ENCODE peak calls at places on chromosomes 11 and 22, in nine cellular contexts. W is upper lobe of right lung, X is WTC11, N is testis, V is mucosa of descending colon, F is prostate gland, A is esophagus muscularis mucosa, E is lower leg skin, Q is fibroblast of lung. K is an unnamed sample.

GRCh38 chr11:69899957-69900821 is 81.0 kb upstream of the FGF3 start:
- DNase-seq in E (no peak), F (no peak), A (no peak), W (no peak), V (peak), Q (peak), N (no peak), X (no peak), K (peak)

GRCh38 chr11:72141066-72141465 is 5.5 kb downstream of the FOLR3 start:
- DNase-seq in A (no peak), W (no peak), V (no peak), Q (peak), E (no peak), X (no peak), N (no peak), F (no peak), K (no peak)

GRCh38 chr11:58788355-58789023 is 56.0 kb downstream of the GLYATL2 start:
- DNase-seq in F (peak), X (peak), A (no peak), W (no peak), Q (peak), N (peak), E (no peak), V (peak), K (no peak)

GRCh38 chr11:12812849-12813248 is 138.6 kb downstream of the TEAD1 start:
- DNase-seq in V (no peak), X (no peak), A (no peak), Q (peak), E (no peak), F (no peak), W (no peak), N (peak), K (no peak)

GRCh38 chr22:24994070-24994763 is 41.7 kb downstream of the KIAA1671 start:
- DNase-seq in A (no peak), V (peak), W (no peak), E (no peak), X (peak), N (no peak), Q (peak), F (no peak), K (no peak)

GRCh38 chr11:4607111-4607510 is 920 bp downstream of the TRIM68 start:
- DNase-seq in E (no peak), Q (peak), W (no peak), A (no peak), F (no peak), N (no peak), X (no peak), V (no peak), K (no peak)

GRCh38 chr22:23847991-23848864 is 9.4 kb upstream of the DERL3 start:
- DNase-seq in Q (no peak), X (peak), E (no peak), W (no peak), N (no peak), F (no peak), A (no peak), V (no peak), K (no peak)

GRCh38 chr11:76166314-76166713 is 40.0 kb downstream of the WNT11 start:
- DNase-seq in F (no peak), Q (no peak), X (peak), N (no peak), A (no peak), W (no peak), V (no peak), E (no peak), K (no peak)

GRCh38 chr11:104609297-104609696 is 289.0 kb downstream of the CASP12 start:
- DNase-seq in N (peak), X (peak), F (peak), W (no peak), E (no peak), A (no peak), Q (peak), V (no peak), K (no peak)

GRCh38 chr11:77084581-77085191 is 17.9 kb downstream of the CAPN5 start:
- DNase-seq in N (peak), F (no peak), A (no peak), W (peak), X (no peak), V (peak), Q (no peak), E (peak), K (peak)

GRCh38 chr11:4418403-4418802 is 24.9 kb upstream of the TRIM21 start:
- DNase-seq in E (no peak), V (no peak), Q (no peak), N (no peak), X (no peak), F (no peak), A (no peak), W (no peak), K (no peak)

GRCh38 chr22:37043828-37044538 is 7.6 kb upstream of the KCTD17 start:
- DNase-seq in N (peak), E (no peak), A (no peak), F (peak), V (peak), W (peak), X (peak), Q (peak), K (no peak)

GRCh38 chr22:34001701-34002466 is 81.6 kb upstream of the LARGE1 start:
- DNase-seq in V (no peak), N (no peak), X (no peak), E (no peak), W (no peak), A (no peak), Q (no peak), F (no peak), K (no peak)

GRCh38 chr11:19864141-19865120 is 151.8 kb downstream of the NAV2 start:
- DNase-seq in F (no peak), W (no peak), E (no peak), A (no peak), V (no peak), X (no peak), Q (peak), N (no peak), K (no peak)

GRCh38 chr11:63736864-63737263 is 31.7 kb downstream of the ZFTA start:
- DNase-seq in A (no peak), X (no peak), E (no peak), N (no peak), F (no peak), Q (no peak), W (no peak), V (no peak), K (no peak)

GRCh38 chr22:37193629-37194191 is 5.7 kb upstream of the C1QTNF6 start:
- DNase-seq in F (no peak), V (no peak), Q (peak), E (peak), A (no peak), N (no peak), W (no peak), X (no peak), K (no peak)

GRCh38 chr11:7219457-7219856 is 32.2 kb upstream of the SYT9 start:
- DNase-seq in A (peak), E (no peak), W (no peak), Q (no peak), V (no peak), F (no peak), N (no peak), X (no peak), K (no peak)

GRCh38 chr11:33691051-33691864 is 9.4 kb downstream of the C11orf91 start:
- DNase-seq in F (no peak), X (no peak), Q (no peak), N (no peak), W (no peak), A (no peak), E (no peak), V (no peak), K (no peak)

GRCh38 chr11:64969209-64969608 is 2.7 kb downstream of the MAJIN start:
- DNase-seq in A (no peak), E (no peak), V (no peak), W (no peak), Q (peak), X (no peak), F (no peak), N (no peak), K (no peak)

GRCh38 chr11:16001044-16001568 is 355.2 kb downstream of the SOX6 start:
- DNase-seq in A (no peak), E (no peak), F (no peak), X (no peak), N (no peak), W (no peak), Q (no peak), V (no peak), K (no peak)

GRCh38 chr22:38505595-38506117 is 455 bp downstream of the DDX17 start:
- DNase-seq in Q (peak), F (peak), A (peak), X (peak), W (peak), N (peak), E (peak), V (peak), K (no peak)

GRCh38 chr11:120235024-120235628 is 4.8 kb upstream of the POU2F3 start:
- DNase-seq in Q (peak), N (peak), F (peak), X (peak), W (peak), A (no peak), V (peak), E (peak), K (no peak)

GRCh38 chr22:36738416-36739020 is 35.0 kb upstream of the CACNG2 start:
- DNase-seq in V (no peak), F (no peak), W (peak), A (no peak), Q (no peak), N (peak), X (no peak), E (peak), K (no peak)

GRCh38 chr11:127800989-127801688 is 786.2 kb downstream of the ETS1 start:
- DNase-seq in N (no peak), W (no peak), X (no peak), V (no peak), F (no peak), E (no peak), A (no peak), Q (no peak), K (no peak)

GRCh38 chr11:72703281-72704008 is 29.2 kb upstream of the PDE2A start:
- DNase-seq in N (peak), V (no peak), W (no peak), F (no peak), X (no peak), A (no peak), E (no peak), Q (peak), K (no peak)

GRCh38 chr11:23856654-23857053 is 640.2 kb upstream of the LUZP2 start:
- DNase-seq in Q (no peak), W (no peak), E (no peak), A (no peak), V (no peak), N (no peak), X (no peak), F (no peak), K (no peak)

GRCh38 chr22:20579273-20580120 is 72.1 kb downstream of the MED15 start:
- DNase-seq in N (no peak), Q (no peak), W (no peak), E (no peak), V (no peak), F (no peak), X (no peak), A (no peak), K (no peak)

GRCh38 chr11:77069336-77069968 is 2.7 kb downstream of the CAPN5 start:
- DNase-seq in V (no peak), Q (no peak), W (peak), F (no peak), A (no peak), X (no peak), N (no peak), E (peak), K (no peak)

GRCh38 chr11:68598816-68599653 is 85.3 kb upstream of the GAL start:
- DNase-seq in A (no peak), W (no peak), X (no peak), N (no peak), V (no peak), F (no peak), Q (peak), E (no peak), K (no peak)

GRCh38 chr11:118679483-118679882 is at the start of gene TREH:
- DNase-seq in Q (no peak), V (peak), A (no peak), E (peak), W (peak), X (no peak), F (no peak), N (no peak), K (no peak)

GRCh38 chr11:12997168-12997567 is 11.9 kb upstream of the RASSF10 start:
- DNase-seq in X (no peak), V (no peak), Q (no peak), A (peak), W (no peak), N (no peak), E (no peak), F (no peak), K (no peak)

GRCh38 chr11:33735426-33736147 is 636 bp downstream of the CD59 start:
- DNase-seq in F (peak), Q (peak), W (peak), X (peak), N (peak), V (peak), E (peak), A (no peak), K (no peak)

GRCh38 chr22:39364646-39365405 is 15.0 kb downstream of the SYNGR1 start:
- DNase-seq in X (no peak), Q (peak), W (no peak), F (no peak), N (no peak), V (no peak), A (no peak), E (no peak), K (no peak)

GRCh38 chr11:81979444-81979843 is 754.2 kb downstream of the FAM181B start:
- DNase-seq in W (no peak), X (no peak), F (no peak), A (no peak), V (no peak), N (no peak), Q (no peak), E (no peak), K (no peak)

GRCh38 chr11:74001822-74002286 is 7.0 kb downstream of the UCP3 start:
- DNase-seq in X (no peak), N (no peak), V (no peak), A (no peak), Q (no peak), E (peak), W (no peak), F (no peak), K (no peak)

DNA sequence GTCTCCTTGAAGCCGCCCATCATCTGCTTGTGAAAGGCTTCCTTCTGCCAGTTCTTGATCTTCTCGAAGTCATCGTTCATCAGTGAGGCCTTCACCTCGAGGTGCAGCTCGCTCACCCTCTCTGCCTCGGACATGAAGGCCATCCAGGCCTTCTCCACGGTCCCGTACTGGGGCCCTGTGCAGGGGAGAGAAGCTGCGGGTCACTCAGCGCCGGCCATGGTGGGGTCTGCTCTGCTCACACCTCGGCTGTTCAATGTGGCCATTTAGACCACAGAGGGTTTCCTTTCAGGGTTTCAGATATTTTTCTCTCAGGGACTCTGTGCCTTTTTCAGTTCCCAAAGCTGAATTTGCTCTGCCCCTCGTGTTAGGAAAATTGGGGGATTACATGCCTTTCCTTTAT is 33.9 kb upstream of the ARFGAP3 start:
- DNase-seq in N (no peak), A (no peak), V (no peak), X (no peak), E (no peak), F (no peak), Q (no peak), W (no peak), K (no peak)
- TF ChIP-seq CTCF in N (no peak), A (no peak), V (no peak), X (no peak), E (no peak), F (no peak), Q (no peak), W (no peak), K (no peak)

GRCh38 chr11:122715883-122716282 is 60.4 kb downstream of the UBASH3B start:
- DNase-seq in N (no peak), V (no peak), X (no peak), W (no peak), F (no peak), E (no peak), A (no peak), Q (no peak), K (no peak)
- TF ChIP-seq CTCF in N (no peak), V (no peak), X (no peak), W (no peak), F (no peak), E (no peak), A (no peak), Q (no peak), K (no peak)

GRCh38 chr11:43937434-43938411 is 4.7 kb upstream of the C11orf96 start:
- DNase-seq in W (no peak), F (no peak), Q (peak), N (no peak), A (no peak), X (no peak), V (no peak), E (peak), K (no peak)
- TF ChIP-seq CTCF in W (peak), F (no peak), Q (peak), N (no peak), A (no peak), X (no peak), V (no peak), E (no peak), K (peak)

GRCh38 chr11:11478687-11479086 is 125.6 kb upstream of the CSNK2A3 start:
- DNase-seq in W (no peak), Q (no peak), X (peak), E (no peak), A (no peak), V (no peak), N (no peak), F (no peak), K (no peak)
- TF ChIP-seq CTCF in W (no peak), Q (no peak), X (no peak), E (no peak), A (no peak), V (no peak), N (no peak), F (no peak), K (peak)

GRCh38 chr11:2777396-2777795 is 77.6 kb upstream of the KCNQ1OT1 start:
- DNase-seq in N (peak), V (peak), X (peak), Q (peak), E (peak), F (peak), A (peak), W (peak), K (peak)

GRCh38 chr11:2777871-2778629 is 78.3 kb upstream of the KCNQ1OT1 start:
- DNase-seq in A (peak), W (peak), V (peak), Q (no peak), E (peak), N (peak), F (peak), X (peak), K (peak)

GRCh38 chr11:2779499-2779980 is 79.7 kb upstream of the KCNQ1OT1 start:
- DNase-seq in W (no peak), N (peak), Q (no peak), F (no peak), V (no peak), E (no peak), A (peak), X (no peak), K (peak)

GRCh38 chr11:2779981-2780849 is 80.4 kb upstream of the KCNQ1OT1 start:
- DNase-seq in N (peak), Q (no peak), W (peak), V (peak), A (peak), E (peak), F (peak), X (peak), K (peak)

DNA sequence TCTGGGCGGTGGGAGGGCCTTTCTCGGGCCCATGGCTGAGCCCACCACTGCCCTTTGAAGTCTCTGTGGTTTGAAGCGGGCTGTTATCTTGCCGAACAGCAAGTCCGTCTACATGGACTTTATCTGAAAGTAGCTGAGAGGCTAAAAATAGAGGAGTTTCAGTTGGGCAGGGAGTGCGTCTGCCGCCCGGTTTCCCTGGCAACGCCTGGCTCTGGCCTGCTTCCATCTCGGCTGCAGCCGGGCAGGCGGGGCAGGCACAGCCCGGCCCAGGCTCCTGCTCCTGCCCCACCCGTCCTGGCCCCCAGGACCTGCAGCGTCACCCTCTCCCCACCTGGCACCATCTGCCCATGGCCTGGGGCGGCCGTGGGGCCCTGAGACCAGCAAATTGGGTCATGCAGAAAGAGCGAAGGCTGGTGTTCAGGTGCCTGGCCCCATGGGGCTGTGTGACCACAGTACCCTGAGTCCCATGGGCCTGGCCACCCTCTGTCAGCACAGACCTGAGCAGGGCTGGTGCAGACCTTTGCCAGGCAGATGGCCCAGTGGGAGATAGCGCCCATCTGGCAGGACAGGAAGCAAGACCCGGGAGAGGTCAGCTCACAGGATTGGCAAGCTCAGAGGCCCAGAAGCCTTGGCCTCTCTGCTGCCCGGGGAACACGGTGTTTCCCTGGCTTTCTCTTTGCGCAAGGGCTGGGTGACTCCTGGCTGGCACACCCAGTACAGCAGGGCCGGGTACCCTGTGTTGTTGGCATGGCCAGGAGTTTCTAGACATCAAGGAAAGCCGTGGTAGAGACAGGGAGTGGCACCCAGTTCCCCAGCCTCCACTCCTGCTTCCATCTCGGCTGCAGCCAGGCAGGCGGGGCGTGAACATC is 79.1 kb upstream of the KCNQ1OT1 start:
- DNase-seq in X (peak), F (peak), W (peak), E (peak), A (peak), Q (peak), N (peak), V (peak), K (peak)
- TF ChIP-seq CTCF in X (no peak), F (peak), W (peak), E (no peak), A (peak), Q (no peak), N (no peak), V (peak), K (peak)

DNA sequence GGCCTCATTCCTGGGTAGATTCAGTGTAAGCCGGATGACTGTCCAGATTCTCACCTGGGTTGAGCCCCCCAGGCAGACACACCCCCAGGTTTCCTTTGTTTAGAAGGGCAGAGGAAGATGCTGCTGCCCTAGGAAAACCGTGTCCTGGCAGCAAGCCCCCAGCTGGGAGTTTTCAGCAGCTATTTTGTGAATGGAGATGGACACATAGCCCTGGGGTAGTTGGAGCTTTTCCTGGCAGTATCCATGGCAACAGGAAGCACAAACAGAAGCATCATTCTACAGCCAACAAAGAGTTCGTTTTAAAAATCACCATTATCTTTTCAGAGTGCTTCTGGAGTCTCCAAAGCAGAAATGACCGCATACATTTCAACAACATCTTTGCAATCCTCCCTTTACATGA is 245.5 kb downstream of the BRD1 start:
- DNase-seq in Q (no peak), V (no peak), W (no peak), A (no peak), N (no peak), X (no peak), F (no peak), E (no peak), K (no peak)
- TF ChIP-seq CTCF in Q (no peak), V (no peak), W (no peak), A (no peak), N (no peak), X (no peak), F (no peak), E (no peak), K (no peak)

DNA sequence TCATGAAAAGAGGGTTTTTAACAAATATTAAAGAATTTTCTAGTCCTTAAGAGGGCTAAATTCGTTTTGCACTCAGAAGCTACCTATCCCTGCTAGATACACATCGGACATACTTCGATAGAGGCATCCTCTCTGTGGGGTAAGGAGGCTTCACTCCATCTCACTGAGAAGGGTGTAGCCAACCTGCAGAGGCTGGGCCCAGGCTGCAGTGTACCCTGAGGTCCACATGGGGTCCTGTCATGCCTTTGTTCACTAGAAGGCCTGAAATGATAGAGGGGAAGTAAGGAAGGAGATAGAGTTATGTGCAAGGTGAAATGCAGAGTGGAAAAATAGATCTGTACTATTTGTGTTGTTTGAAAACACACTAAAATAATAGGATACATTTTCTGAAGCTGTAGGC is 45.6 kb downstream of the IGSF9B start:
- DNase-seq in F (no peak), W (no peak), V (no peak), N (no peak), A (no peak), X (no peak), E (no peak), Q (no peak), K (peak)
- TF ChIP-seq CTCF in F (no peak), W (no peak), V (no peak), N (no peak), A (no peak), X (no peak), E (no peak), Q (no peak), K (peak)